ENCODE peak calls at places on chromosome 18, in six cellular contexts. L is ELR; X is hypothalamus; E is H7; I is activated gamma-delta T cell treated with anti-CD3 and anti-CD28 coated beads, Interleukin-2, amount 50 U/mL, for 16 hours; N is activated CD4-positive, alpha-beta T cell treated with anti-CD3 and anti-CD28 coated beads, Interleukin-2, amount 50 U/mL, for 48 hours. H is an unnamed sample.
A peak's percentile ranks its signal among the peaks of the same experiment; 100 is the strongest.

GRCh38 chr18:37584217-37584616 is 18.6 kb upstream of the CELF4 start:
- DNase-seq in I (no peak), N (no peak), X (no peak), L (no peak), E (no peak), H (no peak)

GRCh38 chr18:22422909-22423548 is 5.3 kb upstream of the CTAGE1 start:
- DNase-seq in N (no peak), E (no peak), I (no peak), X (no peak), L (no peak), H (no peak)

GRCh38 chr18:59697236-59697932 is at the start of gene CCBE1:
- DNase-seq in N (peak; percentile 62), L (peak; percentile 92), E (peak; percentile 92), I (no peak), X (no peak), H (peak; percentile 72)

GRCh38 chr18:61470111-61470673 is 137.0 kb downstream of the CDH20 start:
- DNase-seq in X (no peak), L (no peak), N (no peak), E (no peak), I (no peak), H (no peak)

GRCh38 chr18:58098706-58099105 is 54.7 kb downstream of the NEDD4L start:
- DNase-seq in N (no peak), X (no peak), E (no peak), I (no peak), L (no peak), H (no peak)

GRCh38 chr18:36391426-36392145 is 94.1 kb downstream of the FHOD3 start:
- DNase-seq in E (no peak), I (no peak), L (no peak), X (no peak), N (no peak), H (no peak)

GRCh38 chr18:23094411-23095165 is 40.7 kb upstream of the CABLES1 start:
- DNase-seq in X (no peak), N (no peak), E (peak; percentile 77), L (no peak), I (no peak), H (no peak)

GRCh38 chr18:70295633-70296188 is 6.9 kb downstream of the SOCS6 start:
- DNase-seq in E (no peak), I (no peak), L (no peak), X (no peak), N (no peak), H (no peak)

GRCh38 chr18:3345452-3345851 is 83.5 kb downstream of the MYL12B start:
- DNase-seq in N (no peak), E (no peak), I (no peak), X (no peak), L (no peak), H (no peak)

GRCh38 chr18:76412010-76412817 is 82.8 kb downstream of the ZNF516 start:
- DNase-seq in X (no peak), N (no peak), E (no peak), L (peak; percentile 55), I (no peak), H (peak; percentile 61)

GRCh38 chr18:10124071-10124470 is 210.3 kb downstream of the VAPA start:
- DNase-seq in L (no peak), X (no peak), N (no peak), E (no peak), I (no peak), H (no peak)

H was measured in adrenal gland.